ENCODE peak calls at places on chromosomes 16 and 17, in four cellular contexts. W is WTC11, Q is K562, M is H1. F is an unnamed sample.

GRCh38 chr16:82954224-82954929 is 327.6 kb downstream of the CDH13 start:
- DNase-seq in W (no peak), Q (no peak), M (no peak), F (no peak)

GRCh38 chr16:65965632-65966031 is 400.9 kb upstream of the CDH5 start:
- DNase-seq in W (no peak), Q (no peak), M (no peak), F (no peak)

GRCh38 chr17:69057280-69057679 is 3.4 kb downstream of the ABCA9 start:
- DNase-seq in W (no peak), Q (no peak), M (no peak), F (no peak)

GRCh38 chr16:80527297-80527696 is 13.5 kb upstream of the DYNLRB2 start:
- DNase-seq in W (peak), Q (no peak), M (no peak), F (peak)

GRCh38 chr17:70144260-70144846 is 25.0 kb upstream of the KCNJ2 start:
- DNase-seq in W (no peak), Q (peak), M (no peak), F (peak)

GRCh38 chr17:6163632-6164319 is 93.6 kb downstream of the WSCD1 start:
- DNase-seq in W (no peak), Q (no peak), M (no peak), F (no peak)

GRCh38 chr17:33469911-33470310 is 176.8 kb upstream of the ASIC2 start:
- DNase-seq in W (no peak), Q (no peak), M (no peak), F (no peak)

GRCh38 chr17:76710863-76711611 is at the start of gene MXRA7:
- DNase-seq in W (peak), Q (peak), M (no peak), F (peak)

GRCh38 chr17:17504341-17505140 is 8.3 kb upstream of the RASD1 start:
- DNase-seq in W (no peak), Q (no peak), M (no peak), F (no peak)

GRCh38 chr17:73232587-73233373 is 28.9 kb downstream of the CPSF4L start:
- DNase-seq in W (peak), Q (peak), M (no peak), F (no peak)

GRCh38 chr17:45813051-45813731 is 29.1 kb downstream of the CRHR1 start:
- DNase-seq in W (peak), Q (peak), M (peak), F (peak)
- TF ChIP-seq TEAD4 in W (no peak), Q (no peak), M (no peak), F (no peak)

DNA sequence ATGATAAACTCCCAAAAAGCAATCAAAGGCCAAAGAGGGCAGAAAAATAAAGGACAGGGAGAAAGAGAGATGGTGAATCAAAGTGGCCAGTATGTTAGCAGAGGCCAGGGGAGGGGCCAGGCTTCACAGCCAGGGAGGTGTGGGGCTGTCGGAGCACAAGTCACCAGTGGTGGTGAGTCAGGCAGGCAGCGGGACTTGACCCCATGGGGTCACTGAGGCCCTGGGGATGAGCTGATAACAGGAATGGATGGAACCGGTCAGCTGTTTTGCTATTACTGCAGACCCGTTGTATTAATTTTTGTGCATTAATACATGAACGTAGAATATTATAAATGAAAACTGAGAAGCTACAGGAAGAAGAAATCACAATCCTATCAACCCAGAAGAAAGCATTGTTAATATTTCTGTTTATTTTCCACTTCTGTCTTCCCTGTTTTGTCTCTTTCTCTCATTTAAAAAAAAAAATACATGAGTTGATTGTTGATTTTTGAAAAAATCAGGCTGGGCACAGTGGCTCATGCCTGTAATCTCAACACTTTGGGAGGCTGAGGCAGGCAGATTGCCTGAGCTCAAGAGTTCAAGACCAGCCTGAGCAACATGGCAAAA is 106.9 kb downstream of the SOCS1 start:
- DNase-seq in W (no peak), Q (peak), M (no peak), F (no peak)
- TF ChIP-seq TEAD4 in W (no peak), Q (no peak), M (no peak), F (no peak)

DNA sequence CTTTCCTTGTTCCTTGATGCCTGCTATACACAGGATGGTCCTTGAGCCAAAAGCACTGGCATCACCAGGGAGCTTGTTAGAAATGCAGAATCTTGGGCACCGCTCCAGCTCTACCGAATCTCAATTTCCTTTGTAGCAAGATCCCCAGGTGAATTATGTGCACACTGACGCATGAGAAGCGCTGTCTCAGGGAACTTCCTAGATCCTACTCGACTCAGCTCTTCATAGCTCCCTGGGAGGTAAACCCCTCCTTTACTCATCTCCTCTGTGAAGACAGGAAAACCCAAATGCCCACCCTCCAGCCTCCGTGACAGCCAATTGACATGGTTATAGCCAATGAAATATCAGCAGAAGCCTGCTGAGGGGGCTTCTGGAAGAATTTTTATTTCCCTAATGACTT is 4.1 kb downstream of the USP31 start:
- DNase-seq in W (no peak), Q (no peak), M (no peak), F (no peak)
- TF ChIP-seq TEAD4 in W (no peak), Q (no peak), M (no peak), F (no peak)

GRCh38 chr17:58052951-58053715 is 30.1 kb upstream of the DYNLL2 start:
- DNase-seq in W (no peak), Q (no peak), M (no peak), F (no peak)
- TF ChIP-seq TEAD4 in W (no peak), Q (no peak), M (no peak), F (no peak)

GRCh38 chr16:4052096-4052495 is 64.1 kb downstream of the ADCY9 start:
- DNase-seq in W (no peak), Q (no peak), M (no peak), F (no peak)

GRCh38 chr16:4051591-4051990 is 64.7 kb downstream of the ADCY9 start:
- DNase-seq in W (no peak), Q (no peak), M (no peak), F (no peak)

GRCh38 chr16:4053663-4054479 is 62.4 kb downstream of the ADCY9 start:
- DNase-seq in W (no peak), Q (no peak), M (no peak), F (no peak)

GRCh38 chr16:4055748-4056147 is 60.5 kb downstream of the ADCY9 start:
- DNase-seq in W (no peak), Q (no peak), M (no peak), F (no peak)

GRCh38 chr16:4052801-4053662 is 63.2 kb downstream of the ADCY9 start:
- DNase-seq in W (no peak), Q (no peak), M (no peak), F (no peak)
- TF ChIP-seq TEAD4 in W (no peak), Q (no peak), M (no peak), F (no peak)

GRCh38 chr16:1830213-1830612 is 3.2 kb downstream of the FAHD1 start:
- DNase-seq in W (no peak), Q (no peak), M (no peak), F (no peak)

GRCh38 chr16:1826691-1827573 is at the start of the genes FAHD1 and HAGH:
- DNase-seq in W (peak), Q (peak), M (peak), F (peak)

GRCh38 chr16:1825864-1826690 is 548 bp downstream of the HAGH start:
- DNase-seq in W (peak), Q (no peak), M (no peak), F (peak)

GRCh38 chr16:1831537-1832075 is 4.6 kb downstream of the FAHD1 start:
- DNase-seq in W (no peak), Q (no peak), M (no peak), F (no peak)

GRCh38 chr16:1828645-1829410 is 1.8 kb downstream of the FAHD1 start:
- DNase-seq in W (no peak), Q (no peak), M (no peak), F (no peak)
- TF ChIP-seq TEAD4 in W (no peak), Q (no peak), M (no peak), F (no peak)

GRCh38 chr16:50373780-50374179 is 5.0 kb upstream of the BRD7 start:
- DNase-seq in W (no peak), Q (no peak), M (no peak), F (no peak)

GRCh38 chr16:50371036-50371716 is 2.4 kb upstream of the BRD7 start:
- DNase-seq in W (no peak), Q (no peak), M (no peak), F (no peak)

GRCh38 chr16:50373345-50373701 is 4.5 kb upstream of the BRD7 start:
- DNase-seq in W (no peak), Q (no peak), M (no peak), F (no peak)

GRCh38 chr16:50372611-50373344 is 4.0 kb upstream of the BRD7 start:
- DNase-seq in W (no peak), Q (no peak), M (no peak), F (peak)

DNA sequence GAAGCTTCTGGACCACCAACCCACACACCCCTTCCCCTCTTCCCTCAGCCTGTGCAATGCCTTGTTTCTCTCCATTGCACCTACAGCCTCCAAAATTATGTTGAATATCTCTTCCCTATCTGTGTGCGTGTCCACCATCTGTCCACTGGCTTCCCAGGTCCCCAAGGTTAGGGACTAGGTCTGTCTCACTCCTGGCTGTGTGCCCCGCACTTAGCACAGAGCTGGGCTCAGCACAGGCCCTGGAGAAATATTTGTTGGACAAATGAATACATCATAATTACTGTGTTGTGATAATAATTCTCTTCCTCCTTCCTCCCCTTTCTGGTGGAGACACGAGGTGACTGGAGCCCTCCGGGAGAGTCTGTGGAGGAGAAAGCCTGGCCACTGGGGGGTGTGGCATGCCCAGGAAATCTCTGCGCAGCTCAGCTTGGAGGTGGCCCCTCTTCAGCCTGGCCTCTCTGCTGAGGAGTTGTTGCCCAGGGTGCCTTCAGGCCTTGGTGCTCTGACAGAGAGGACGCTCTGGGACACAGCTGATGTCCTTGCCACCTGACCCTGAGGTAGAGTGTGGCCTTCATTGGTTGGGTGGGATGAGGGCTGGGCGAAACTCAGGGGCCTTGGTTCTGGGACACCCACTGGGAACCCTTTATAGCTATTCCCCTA is 3.3 kb upstream of the BRD7 start:
- DNase-seq in W (peak), Q (no peak), M (no peak), F (peak)
- TF ChIP-seq TEAD4 in W (no peak), Q (no peak), M (no peak), F (no peak)

F was measured in SK-N-SH.